ENCODE peak calls at places on chromosome 6, in seven cellular contexts. X is T-cell, Y is fibroblast of lung, B is foreskin keratinocyte, I is nucleus accumbens, P is endodermal cell, N is NCI-H1436. W is an unnamed sample.

GRCh38 chr6:18405477-18406293 is 18.5 kb downstream of the RNF144B start:
- DNase-seq in N (no peak), X (no peak), I (no peak), Y (peak; percentile 81), P (no peak), B (peak; percentile 90), W (no peak)

GRCh38 chr6:55694148-55694547 is 115.2 kb upstream of the HMGCLL1 start:
- DNase-seq in X (no peak), Y (peak; percentile 76), N (no peak), I (no peak), B (peak; percentile 47), P (peak; percentile 78), W (no peak)

GRCh38 chr6:148776321-148776966 is 29.6 kb downstream of the UST start:
- DNase-seq in B (peak; percentile 85), I (no peak), X (no peak), N (no peak), Y (peak; percentile 87), P (no peak), W (no peak)

GRCh38 chr6:33540768-33541167 is 39.3 kb downstream of the BAK1 start:
- DNase-seq in N (no peak), I (no peak), X (no peak), P (no peak), B (no peak), Y (no peak), W (no peak)

GRCh38 chr6:42692151-42692911 is 30.1 kb downstream of the PRPH2 start:
- DNase-seq in P (no peak), N (no peak), Y (peak; percentile 22), B (peak; percentile 80), I (no peak), X (no peak), W (no peak)

GRCh38 chr6:137259349-137259748 is 40.2 kb upstream of the IFNGR1 start:
- DNase-seq in B (peak; percentile 86), P (no peak), N (no peak), Y (no peak), X (no peak), I (no peak), W (no peak)

GRCh38 chr6:31187780-31188194 is 17.3 kb upstream of the POU5F1 start:
- DNase-seq in P (no peak), I (no peak), X (no peak), Y (no peak), N (no peak), B (no peak), W (no peak)

GRCh38 chr6:84524636-84525035 is 239.8 kb downstream of the TBX18 start:
- DNase-seq in N (no peak), X (no peak), P (no peak), Y (no peak), B (no peak), I (no peak), W (no peak)

GRCh38 chr6:37658121-37658520 is 39.6 kb downstream of the MDGA1 start:
- DNase-seq in N (no peak), Y (no peak), B (no peak), X (no peak), I (no peak), P (no peak), W (no peak)

GRCh38 chr6:33633462-33634158 is 12.5 kb downstream of the ITPR3 start:
- DNase-seq in Y (peak; percentile 62), I (no peak), X (peak; percentile 48), B (no peak), P (peak; percentile 89), N (peak; percentile 8), W (no peak)

GRCh38 chr6:165883851-165884640 is 221.0 kb upstream of the PDE10A start:
- DNase-seq in Y (no peak), N (no peak), I (no peak), B (no peak), X (no peak), P (no peak), W (no peak)

GRCh38 chr6:111987295-111987694 is 66.6 kb upstream of the CCN6 start:
- DNase-seq in I (no peak), B (peak; percentile 86), N (no peak), X (no peak), P (peak; percentile 33), Y (no peak), W (no peak)

GRCh38 chr6:89818977-89819335 is 638 bp downstream of the MDN1 start:
- DNase-seq in B (peak; percentile 64), I (peak; percentile 35), N (no peak), P (no peak), Y (peak; percentile 22), X (no peak), W (no peak)

GRCh38 chr6:125232466-125232865 is 69.3 kb downstream of the HDDC2 start:
- DNase-seq in P (no peak), Y (peak; percentile 9), N (no peak), X (no peak), B (peak; percentile 16), I (no peak), W (no peak)